ENCODE peak calls at places on chromosome 3, in four cellular contexts. F is astrocyte of the spinal cord, M is breast epithelium, Q is AG09319. H is an unnamed sample.

GRCh38 chr3:126554560-126555525 is 3.9 kb downstream of the C3orf22 start:
- DNase-seq in F (no peak), M (peak), Q (no peak), H (no peak)

GRCh38 chr3:179760944-179761343 is 108.1 kb downstream of the USP13 start:
- DNase-seq in F (peak), M (no peak), Q (no peak), H (no peak)

GRCh38 chr3:180176059-180176458 is 139.3 kb upstream of the PEX5L start:
- DNase-seq in F (no peak), M (no peak), Q (no peak), H (no peak)

GRCh38 chr3:126111566-126112475 is 27.9 kb upstream of the SLC41A3 start:
- DNase-seq in F (no peak), M (no peak), Q (no peak), H (no peak)

GRCh38 chr3:132871956-132872355 is 149.7 kb upstream of the NPHP3 start:
- DNase-seq in F (no peak), M (no peak), Q (no peak), H (no peak)

GRCh38 chr3:152073267-152073666 is 195.5 kb upstream of the MBNL1 start:
- DNase-seq in F (peak), M (no peak), Q (no peak), H (no peak)

GRCh38 chr3:15726043-15726442 is 71.7 kb downstream of the ANKRD28 start:
- DNase-seq in F (peak), M (no peak), Q (no peak), H (no peak)

GRCh38 chr3:98713984-98714383 is 49.2 kb upstream of the ST3GAL6 start:
- DNase-seq in F (no peak), M (no peak), Q (no peak), H (no peak)

DNA sequence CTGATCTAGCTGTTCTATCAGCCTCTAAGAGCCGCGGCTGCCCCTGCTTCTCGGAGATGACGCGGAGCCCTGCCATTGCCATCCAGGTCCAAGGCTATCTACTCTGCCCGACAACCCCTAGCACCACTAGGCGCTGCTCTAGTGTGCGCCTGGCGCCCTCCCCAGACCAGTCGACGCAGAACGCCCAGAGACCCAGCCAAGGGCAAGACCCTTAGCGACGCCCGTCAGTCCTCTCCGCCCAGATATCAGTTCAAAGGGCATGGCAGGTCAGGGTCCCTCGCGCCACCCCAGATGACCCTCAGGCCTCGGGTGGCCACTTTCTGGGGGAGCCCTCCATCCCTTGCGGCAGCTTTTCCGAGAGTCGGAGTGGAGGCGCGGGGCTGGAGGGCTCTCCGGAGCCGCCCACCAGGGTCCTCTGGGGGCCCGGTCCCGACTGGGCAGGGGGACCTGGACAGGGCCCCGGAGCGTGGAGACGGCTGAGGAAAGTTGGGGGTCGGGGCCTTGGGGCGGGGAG is 371 bp upstream of the CLSTN2 start:
- DNase-seq in F (peak), M (no peak), Q (no peak), H (peak)
- TF ChIP-seq CTCF in F (peak), M (no peak), Q (peak), H (peak)

GRCh38 chr3:37987315-37987697 is 3.3 kb upstream of the VILL start:
- DNase-seq in F (no peak), M (no peak), Q (no peak), H (no peak)

GRCh38 chr3:37984051-37984450 is 6.5 kb upstream of the VILL start:
- DNase-seq in F (no peak), M (no peak), Q (no peak), H (no peak)

GRCh38 chr3:37986479-37987314 is 3.9 kb upstream of the VILL start:
- DNase-seq in F (no peak), M (no peak), Q (no peak), H (no peak)

GRCh38 chr3:37984596-37984995 is 6.0 kb upstream of the VILL start:
- DNase-seq in F (no peak), M (no peak), Q (no peak), H (no peak)

GRCh38 chr3:37985637-37986320 is 4.8 kb upstream of the VILL start:
- DNase-seq in F (no peak), M (peak), Q (no peak), H (no peak)
- TF ChIP-seq CTCF in F (no peak), M (no peak), Q (no peak), H (no peak)

DNA sequence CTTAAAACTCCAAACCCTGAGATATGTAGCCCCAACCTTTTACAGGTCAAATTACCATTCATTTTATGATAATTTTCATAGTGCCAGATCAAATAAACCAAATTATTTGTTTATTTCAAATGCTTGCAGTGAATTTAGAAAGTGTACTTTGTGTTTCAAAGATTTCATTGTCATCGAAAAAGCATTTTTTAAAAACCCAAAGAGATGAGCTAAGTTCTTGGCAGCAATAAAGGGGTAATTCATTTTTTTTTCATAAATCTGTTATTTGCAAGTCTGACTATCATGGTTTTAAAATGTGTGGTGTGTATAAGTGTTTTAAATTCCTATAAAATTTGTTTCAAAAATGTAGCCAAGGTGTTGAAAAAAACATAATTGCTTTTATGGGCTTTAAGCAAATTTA is 17.2 kb downstream of the PTX3 start:
- DNase-seq in F (no peak), M (no peak), Q (no peak), H (no peak)
- TF ChIP-seq CTCF in F (no peak), M (no peak), Q (no peak), H (no peak)

GRCh38 chr3:71875461-71875947 is 90.6 kb upstream of the PROK2 start:
- DNase-seq in F (peak), M (peak), Q (peak), H (peak)
- TF ChIP-seq CTCF in F (peak), M (peak), Q (peak), H (peak)

GRCh38 chr3:143974181-143974876 is 2.7 kb downstream of the DIPK2A start:
- DNase-seq in F (peak), M (no peak), Q (no peak), H (no peak)

GRCh38 chr3:143972155-143972494 is 502 bp downstream of the DIPK2A start:
- DNase-seq in F (peak), M (no peak), Q (no peak), H (no peak)

GRCh38 chr3:143971367-143972154 is at the start of gene DIPK2A:
- DNase-seq in F (peak), M (peak), Q (peak), H (peak)

GRCh38 chr3:143973352-143974021 is 1.9 kb downstream of the DIPK2A start:
- DNase-seq in F (peak), M (no peak), Q (no peak), H (no peak)

GRCh38 chr3:143972495-143973351 is 1.1 kb downstream of the DIPK2A start:
- DNase-seq in F (peak), M (peak), Q (no peak), H (peak)
- TF ChIP-seq CTCF in F (peak), M (peak), Q (peak), H (peak)

GRCh38 chr3:117616213-117616612 is 906.6 kb downstream of the TUSC7 start:
- DNase-seq in F (peak), M (no peak), Q (no peak), H (no peak)
- TF ChIP-seq CTCF in F (peak), M (no peak), Q (peak), H (no peak)

GRCh38 chr3:170811515-170811914 is 58.5 kb downstream of the RPL22L1 start:
- DNase-seq in F (peak), M (no peak), Q (no peak), H (no peak)

GRCh38 chr3:170808041-170808440 is 62.0 kb downstream of the RPL22L1 start:
- DNase-seq in F (no peak), M (no peak), Q (no peak), H (no peak)

GRCh38 chr3:170809975-170810357 is 60.0 kb downstream of the RPL22L1 start:
- DNase-seq in F (peak), M (no peak), Q (peak), H (no peak)

GRCh38 chr3:170806676-170807075 is 63.3 kb downstream of the RPL22L1 start:
- DNase-seq in F (no peak), M (peak), Q (no peak), H (no peak)

GRCh38 chr3:170809021-170809974 is 60.7 kb downstream of the RPL22L1 start:
- DNase-seq in F (peak), M (peak), Q (peak), H (peak)
- TF ChIP-seq CTCF in F (peak), M (no peak), Q (peak), H (peak)

DNA sequence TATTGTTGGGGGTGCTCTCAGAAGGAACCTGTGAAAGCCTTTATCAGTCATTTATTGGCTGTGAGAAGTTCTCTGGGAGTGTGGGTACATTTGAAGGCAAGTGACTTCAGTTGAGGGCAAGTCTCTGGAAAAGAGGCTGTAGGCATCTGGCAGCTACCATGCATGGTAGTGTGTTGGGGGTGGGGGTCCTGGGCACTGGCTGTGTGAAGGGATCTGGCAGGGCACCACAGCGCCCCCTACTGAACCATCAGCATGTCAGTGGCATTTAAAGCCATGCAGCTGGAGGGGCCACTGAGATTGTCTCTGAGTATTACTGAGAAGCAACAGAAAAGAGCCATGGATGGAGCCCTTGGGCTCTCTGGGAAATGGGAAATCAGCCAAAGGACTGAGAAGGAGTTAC is 30.6 kb downstream of the CRTAP start:
- DNase-seq in F (no peak), M (no peak), Q (no peak), H (no peak)
- TF ChIP-seq CTCF in F (peak), M (no peak), Q (peak), H (peak)

H was measured in neural crest cell.